ENCODE peak calls at places on chromosomes 11 and 22, in four cellular contexts. Y is NT2/D1, W is H1, L is HCT116. C is an unnamed sample.

GRCh38 chr22:39170825-39171622 is 18.5 kb upstream of the CBX7 start:
- DNase-seq in Y (peak; percentile 54), L (peak; percentile 50), W (no peak), C (peak; percentile 53)

GRCh38 chr22:24926849-24927579 is 19.5 kb downstream of the LHFPL7 start:
- DNase-seq in L (no peak), Y (no peak), W (no peak), C (no peak)

GRCh38 chr11:45073575-45074225 is 72.7 kb upstream of the PRDM11 start:
- DNase-seq in W (no peak), L (no peak), Y (no peak), C (no peak)

GRCh38 chr11:74559110-74559933 is 33.1 kb upstream of the POLD3 start:
- DNase-seq in L (no peak), Y (no peak), W (no peak), C (no peak)

GRCh38 chr22:28397324-28397723 is 282.3 kb downstream of the TTC28 start:
- DNase-seq in Y (no peak), L (no peak), W (no peak), C (no peak)

GRCh38 chr11:71484248-71485062 is 31.5 kb downstream of the NADSYN1 start:
- DNase-seq in Y (no peak), L (no peak), W (no peak), C (no peak)

GRCh38 chr11:37372667-37373066 is 774.6 kb upstream of the RAG2 start:
- DNase-seq in L (no peak), Y (no peak), W (no peak), C (no peak)

GRCh38 chr11:72723508-72723907 is 28.7 kb downstream of the ARAP1 start:
- DNase-seq in W (no peak), L (no peak), Y (no peak), C (no peak)

GRCh38 chr11:68974421-68975194 is 6.2 kb downstream of the MRGPRD start:
- DNase-seq in L (peak; percentile 77), W (no peak), Y (peak; percentile 36), C (no peak)

GRCh38 chr11:111634981-111635705 is 32.9 kb downstream of the SIK2 start:
- DNase-seq in W (no peak), L (no peak), Y (no peak), C (no peak)

GRCh38 chr11:108679045-108679444 is 14.2 kb downstream of the DDX10 start:
- DNase-seq in W (no peak), Y (no peak), L (no peak), C (no peak)

GRCh38 chr22:36454916-36455570 is 26.4 kb downstream of the TXN2 start:
- DNase-seq in W (peak; percentile 91), Y (peak; percentile 87), L (peak; percentile 80), C (peak; percentile 50)

GRCh38 chr11:17760102-17761029 is 25.8 kb downstream of the KCNC1 start:
- DNase-seq in L (peak; percentile 51), W (peak; percentile 77), Y (peak; percentile 64), C (peak; percentile 12)

GRCh38 chr22:25745341-25746011 is 3.5 kb downstream of the MYO18B start:
- DNase-seq in W (no peak), L (no peak), Y (no peak), C (no peak)

GRCh38 chr11:2728663-2729332 is 29.0 kb upstream of the KCNQ1OT1 start:
- DNase-seq in Y (no peak), L (no peak), W (no peak), C (no peak)

GRCh38 chr22:46425011-46425410 is 89.5 kb downstream of the TRMU start:
- DNase-seq in L (no peak), Y (no peak), W (no peak), C (no peak)

GRCh38 chr11:16223558-16223957 is 132.8 kb downstream of the SOX6 start:
- DNase-seq in L (no peak), W (no peak), Y (no peak), C (no peak)

GRCh38 chr22:49634006-49634772 is 193.5 kb downstream of the BRD1 start:
- DNase-seq in Y (no peak), L (no peak), W (no peak), C (no peak)

GRCh38 chr22:44580756-44581435 is 82.9 kb upstream of the RTL6 start:
- DNase-seq in Y (no peak), L (no peak), W (no peak), C (no peak)

GRCh38 chr11:2652362-2652761 is 47.4 kb downstream of the KCNQ1OT1 start:
- DNase-seq in W (no peak), L (no peak), Y (no peak), C (no peak)

GRCh38 chr11:133072858-133073582 is 459.3 kb downstream of the OPCML start:
- DNase-seq in W (no peak), Y (no peak), L (no peak), C (no peak)

GRCh38 chr11:3954448-3955298 is 99.2 kb downstream of the STIM1 start:
- DNase-seq in W (no peak), L (no peak), Y (no peak), C (no peak)

GRCh38 chr11:61627831-61628753 is 47.2 kb upstream of the SYT7 start:
- DNase-seq in Y (peak; percentile 49), W (no peak), L (peak; percentile 45), C (no peak)

GRCh38 chr11:127859941-127860354 is 727.4 kb downstream of the ETS1 start:
- DNase-seq in W (no peak), Y (no peak), L (no peak), C (no peak)

GRCh38 chr11:67289651-67290479 is 762 bp downstream of the ANKRD13D start:
- DNase-seq in W (no peak), L (no peak), Y (no peak), C (no peak)
- TF ChIP-seq YY1 in W (no peak), L (no peak), Y (no peak), C (no peak)

DNA sequence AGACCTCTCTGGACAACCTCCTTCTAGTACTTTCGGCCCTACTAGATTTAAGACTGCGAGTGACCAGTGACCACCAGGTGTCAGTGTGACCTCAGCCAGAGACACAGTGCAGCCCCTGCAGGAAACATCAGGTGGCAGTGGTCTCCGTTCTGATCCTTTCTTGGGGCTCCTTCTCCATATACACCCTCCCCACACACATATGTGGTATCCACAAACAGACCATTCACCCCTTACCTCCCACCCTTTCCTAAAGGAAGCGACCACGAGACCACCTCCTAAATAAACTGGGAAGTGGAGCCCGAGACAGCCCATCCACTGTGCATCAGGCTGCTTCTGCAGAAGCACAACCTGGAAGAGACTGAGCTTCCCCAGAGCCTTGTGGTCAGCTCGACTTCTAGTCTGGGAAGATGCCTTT is 38.5 kb upstream of the CYP2D6 start:
- DNase-seq in L (peak; percentile 56), W (peak; percentile 38), Y (peak; percentile 66), C (peak; percentile 51)
- TF ChIP-seq YY1 in L (no peak), W (no peak), Y (no peak), C (peak; percentile 80)

DNA sequence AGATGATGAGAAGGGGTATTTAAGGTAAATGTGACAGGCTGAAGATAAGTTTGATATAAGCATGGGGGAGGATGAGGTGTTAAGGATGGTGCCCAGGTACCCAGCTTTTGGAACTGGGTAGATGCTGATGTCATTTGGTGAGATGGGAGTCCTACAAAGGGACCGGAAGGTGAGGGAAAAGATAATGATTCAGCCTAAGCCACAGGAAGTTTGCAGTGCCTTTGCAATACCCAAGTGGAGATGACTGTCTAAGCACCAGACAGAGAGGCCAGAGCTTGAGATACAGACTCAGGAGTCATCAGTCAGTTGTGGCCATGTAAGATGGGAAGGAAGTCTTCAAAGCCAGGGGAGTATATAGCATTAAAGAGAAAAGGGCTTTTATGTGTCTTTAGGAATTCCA is 30.0 kb upstream of the SMCO4 start:
- DNase-seq in L (no peak), W (no peak), Y (no peak), C (no peak)
- TF ChIP-seq YY1 in L (no peak), W (no peak), Y (no peak), C (no peak)

DNA sequence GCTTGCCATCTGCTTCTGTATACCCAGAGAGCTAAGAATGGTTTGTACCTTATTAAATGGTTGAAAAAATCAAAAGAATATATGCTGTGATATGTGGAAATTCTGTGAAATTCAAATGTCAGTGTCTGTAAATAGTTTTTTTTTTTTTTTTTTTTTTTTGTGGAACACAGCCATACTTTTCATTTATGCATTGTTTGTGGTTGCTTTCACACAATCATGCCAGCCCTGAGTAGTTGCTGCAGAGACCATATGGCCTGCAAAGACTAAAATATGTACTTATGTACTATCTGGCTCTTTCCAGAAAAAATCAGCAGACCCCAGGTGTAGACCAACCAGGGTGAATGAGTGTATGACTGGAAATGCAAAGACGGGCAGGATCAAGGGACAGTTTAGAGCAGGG is 98.3 kb downstream of the PTPRJ start:
- DNase-seq in L (no peak), Y (no peak), W (no peak), C (no peak)
- TF ChIP-seq YY1 in L (no peak), Y (no peak), W (no peak), C (no peak)

GRCh38 chr11:79237676-79238075 is 203.2 kb downstream of the TENM4 start:
- DNase-seq in W (no peak), L (no peak), Y (no peak), C (no peak)
- TF ChIP-seq YY1 in W (no peak), L (no peak), Y (no peak), C (no peak)

GRCh38 chr11:115333951-115334350 is 170.3 kb downstream of the CADM1 start:
- DNase-seq in Y (no peak), W (no peak), L (no peak), C (no peak)

GRCh38 chr11:115330693-115331482 is 173.3 kb downstream of the CADM1 start:
- DNase-seq in L (no peak), Y (no peak), W (no peak), C (no peak)

GRCh38 chr11:115333106-115333505 is 171.1 kb downstream of the CADM1 start:
- DNase-seq in L (no peak), Y (peak; percentile 8), W (no peak), C (no peak)

GRCh38 chr11:115338476-115338875 is 165.7 kb downstream of the CADM1 start:
- DNase-seq in L (no peak), W (no peak), Y (no peak), C (no peak)

GRCh38 chr11:115334932-115335788 is 169.1 kb downstream of the CADM1 start:
- DNase-seq in L (no peak), W (no peak), Y (no peak), C (no peak)
- TF ChIP-seq YY1 in L (no peak), W (no peak), Y (no peak), C (no peak)

GRCh38 chr11:7642747-7643146 is 30.6 kb downstream of the CYB5R2 start:
- DNase-seq in L (no peak), W (no peak), Y (no peak), C (no peak)
- TF ChIP-seq YY1 in L (no peak), W (no peak), Y (no peak), C (no peak)

DNA sequence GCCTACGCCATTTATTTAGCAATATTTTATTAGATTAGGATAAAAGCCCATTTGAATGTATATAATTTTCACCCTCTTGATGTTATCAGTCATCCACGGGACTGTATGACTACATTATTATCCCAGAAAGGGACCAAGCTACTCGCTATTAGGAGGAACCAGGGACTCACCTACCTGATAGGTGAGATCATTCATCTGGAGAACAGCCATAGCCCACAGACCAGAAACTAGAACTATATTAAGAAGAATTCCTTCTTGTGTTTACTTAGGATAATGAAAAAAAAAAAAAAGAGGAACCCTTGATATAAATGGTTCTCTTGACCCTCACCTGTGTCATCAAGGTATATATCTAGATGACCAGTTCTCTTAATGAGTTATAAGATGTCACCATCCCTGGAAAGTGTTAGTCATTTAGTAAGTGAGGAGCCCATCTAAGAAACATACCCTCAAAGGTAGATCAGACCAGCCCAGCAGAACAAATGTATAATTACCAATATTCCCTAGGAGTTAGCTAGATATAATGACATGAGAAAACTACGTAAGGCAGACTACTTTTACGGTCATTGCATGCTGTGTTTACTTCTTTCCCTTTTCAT is 8.0 kb downstream of the SIK3 start:
- DNase-seq in L (peak; percentile 47), Y (no peak), W (no peak), C (no peak)
- TF ChIP-seq YY1 in L (no peak), Y (no peak), W (no peak), C (no peak)

GRCh38 chr11:92417326-92417725 is 192.7 kb downstream of the FAT3 start:
- DNase-seq in W (no peak), L (no peak), Y (no peak), C (no peak)
- TF ChIP-seq YY1 in W (no peak), L (no peak), Y (no peak), C (no peak)

C was measured in GM12878.